ENCODE peak calls at places on chromosomes 1 and 21, in six cellular contexts. Y is germinal center; M is stromal cell of bone marrow; Z is stimulated activated CD4-positive, alpha-beta T cell treated with anti-CD3 and anti-CD28 coated beads, Interleukin-15, amount 100 ng/mL, for 1 hour; L is ureter; X is HTR-8/SVneo. K is an unnamed sample.

GRCh38 chr21:45514311-45515021 is 27.8 kb downstream of the SLC19A1 start:
- DNase-seq in L (no peak), M (no peak), Y (no peak), X (no peak), Z (no peak), K (no peak)

GRCh38 chr1:176073524-176074157 is 133.4 kb downstream of the COP1 start:
- DNase-seq in X (peak; percentile 63), L (no peak), Z (no peak), M (peak; percentile 39), Y (peak; percentile 30), K (peak; percentile 55)

GRCh38 chr1:31804098-31804497 is 11.7 kb downstream of the SPOCD1 start:
- DNase-seq in X (no peak), Y (no peak), L (no peak), Z (no peak), M (no peak), K (no peak)

GRCh38 chr1:226549094-226549936 is 751 bp downstream of the STUM start:
- DNase-seq in Y (peak; percentile 46), L (no peak), Z (no peak), X (no peak), M (no peak), K (no peak)

GRCh38 chr1:32220746-32221580 is 1.2 kb downstream of the TMEM234 start:
- DNase-seq in X (no peak), L (no peak), Y (no peak), Z (no peak), M (no peak), K (no peak)

GRCh38 chr1:151841141-151841540 is 1.5 kb upstream of the C2CD4D start:
- DNase-seq in M (peak; percentile 81), Y (no peak), Z (no peak), X (no peak), L (no peak), K (peak; percentile 18)

GRCh38 chr1:230300322-230301301 is 125.5 kb downstream of the PGBD5 start:
- DNase-seq in M (no peak), Z (no peak), L (no peak), X (no peak), Y (no peak), K (no peak)

GRCh38 chr1:117467336-117467735 is 100.1 kb downstream of the MAN1A2 start:
- DNase-seq in X (no peak), M (no peak), Z (no peak), Y (no peak), L (no peak), K (no peak)

GRCh38 chr1:45929257-45929687 is 125.9 kb downstream of the MAST2 start:
- DNase-seq in Z (no peak), M (no peak), X (peak; percentile 64), Y (no peak), L (no peak), K (peak; percentile 27)

K was measured in fibroblast of the conjunctiva.